ENCODE peak calls at places on chromosomes 5 and 9, in eight cellular contexts. U is AG04450, Y is NCI-H1105, P is ACHN, Z is upper lobe of right lung, W is AG10803, C is sciatic nerve, H is GDM1. D is an unnamed sample.
A peak's percentile ranks its signal among the peaks of the same experiment; 100 is the strongest.

GRCh38 chr9:95494022-95494415 is 22.8 kb downstream of the PTCH1 start:
- DNase-seq in Y (peak; percentile 76), P (no peak), W (no peak), U (no peak), H (no peak), Z (no peak), C (no peak), D (peak; percentile 77)

GRCh38 chr9:124810513-124811355 is 33.8 kb downstream of the OLFML2A start:
- DNase-seq in U (peak; percentile 69), P (peak; percentile 87), C (no peak), W (peak; percentile 71), H (no peak), Z (no peak), Y (no peak), D (peak; percentile 96)

GRCh38 chr9:14710804-14711203 is 11.7 kb downstream of the CER1 start:
- DNase-seq in Z (no peak), P (no peak), W (peak; percentile 40), H (no peak), U (no peak), C (no peak), Y (no peak), D (no peak)

GRCh38 chr9:87519415-87519989 is 21.8 kb downstream of the DAPK1 start:
- DNase-seq in U (no peak), H (no peak), P (no peak), Z (no peak), C (no peak), Y (no peak), W (no peak), D (no peak)

GRCh38 chr5:57243286-57244137 is 69.7 kb downstream of the GPBP1 start:
- DNase-seq in Y (no peak), W (no peak), P (no peak), H (no peak), Z (no peak), U (no peak), C (no peak), D (no peak)

GRCh38 chr5:91311697-91312501 is 71.2 kb downstream of the ARRDC3 start:
- DNase-seq in H (peak; percentile 39), C (peak; percentile 80), Y (no peak), Z (peak; percentile 86), W (peak; percentile 100), U (peak; percentile 96), P (peak; percentile 97), D (peak; percentile 47)

GRCh38 chr9:70952131-70952727 is 169.2 kb downstream of the TRPM3 start:
- DNase-seq in P (no peak), H (no peak), Y (no peak), W (peak; percentile 43), Z (no peak), U (no peak), C (no peak), D (no peak)

GRCh38 chr5:96772542-96772941 is 35.2 kb downstream of the ERAP1 start:
- DNase-seq in Z (no peak), W (no peak), P (no peak), H (no peak), Y (no peak), U (no peak), C (no peak), D (no peak)

GRCh38 chr5:142110046-142110531 is 1.5 kb downstream of the NDFIP1 start:
- DNase-seq in Z (no peak), H (no peak), U (no peak), P (peak; percentile 12), W (peak; percentile 52), C (no peak), Y (no peak), D (no peak)

GRCh38 chr9:100064872-100065581 is 33.8 kb downstream of the ERP44 start:
- DNase-seq in W (peak; percentile 65), P (peak; percentile 11), U (peak; percentile 44), Y (no peak), Z (no peak), H (no peak), C (no peak), D (no peak)

GRCh38 chr9:95511232-95511951 is 5.4 kb downstream of the PTCH1 start:
- DNase-seq in W (peak; percentile 59), P (peak; percentile 64), H (no peak), Z (no peak), U (no peak), Y (peak; percentile 71), C (peak; percentile 91), D (peak; percentile 92)

GRCh38 chr9:19461135-19461534 is 52.3 kb downstream of the ACER2 start:
- DNase-seq in Y (no peak), H (no peak), W (no peak), U (no peak), Z (no peak), P (no peak), C (no peak), D (no peak)

GRCh38 chr5:14237313-14238086 is 94.4 kb downstream of the TRIO start:
- DNase-seq in Y (no peak), U (no peak), C (no peak), W (no peak), Z (no peak), H (no peak), P (no peak), D (no peak)